ENCODE peak calls at places on chromosome 4, in nine cellular contexts. R is cerebellar cortex; A is stimulated activated effector memory CD8-positive, alpha-beta T cell treated with anti-CD3 and anti-CD28 coated beads, Interleukin-12 subunit alpha, Interleukin-12 subunit beta, amount 100 ng/mL, for 72 hours; W is RWPE1; S is upper lobe of left lung; B is AG10803; Q is Caco-2; T is EH; O is left lung. I is an unnamed sample.

GRCh38 chr4:184148871-184149637 is 68.6 kb downstream of the ENPP6 start:
- DNase-seq in S (no peak), B (peak; percentile 8), R (no peak), Q (no peak), W (no peak), T (no peak), O (no peak), A (no peak), I (no peak)

GRCh38 chr4:59455751-59456150 is 1744.4 kb upstream of the ADGRL3 start:
- DNase-seq in W (peak; percentile 2), A (no peak), R (no peak), O (no peak), T (no peak), Q (no peak), S (no peak), B (no peak), I (peak; percentile 3)

GRCh38 chr4:45155081-45155777 is 428.9 kb upstream of the GNPDA2 start:
- DNase-seq in O (no peak), R (no peak), T (no peak), B (no peak), W (no peak), S (no peak), A (no peak), Q (no peak), I (peak; percentile 71)

GRCh38 chr4:72314869-72315268 is 254.2 kb downstream of the ADAMTS3 start:
- DNase-seq in T (peak; percentile 81), W (peak; percentile 22), R (peak; percentile 19), S (no peak), Q (no peak), B (peak; percentile 90), A (no peak), O (no peak), I (peak; percentile 26)

GRCh38 chr4:186900980-186901379 is 177.3 kb upstream of the FAT1 start:
- DNase-seq in T (peak; percentile 27), R (no peak), B (no peak), S (no peak), O (no peak), Q (no peak), A (no peak), W (no peak), I (no peak)

GRCh38 chr4:80074651-80075050 is 1.6 kb upstream of the ANTXR2 start:
- DNase-seq in B (no peak), R (no peak), Q (no peak), W (no peak), A (no peak), T (no peak), S (no peak), O (no peak), I (no peak)

GRCh38 chr4:7698586-7698985 is 241.1 kb downstream of the AFAP1 start:
- DNase-seq in S (peak; percentile 39), T (no peak), W (no peak), R (no peak), A (no peak), O (peak; percentile 36), B (no peak), Q (no peak), I (no peak)

GRCh38 chr4:47154816-47155370 is 123.5 kb downstream of the GABRB1 start:
- DNase-seq in A (no peak), R (peak; percentile 3), T (no peak), O (no peak), W (no peak), B (no peak), S (no peak), Q (peak; percentile 26), I (no peak)

GRCh38 chr4:16196482-16197393 is 29.5 kb downstream of the TAPT1 start:
- DNase-seq in A (no peak), W (peak; percentile 30), T (peak; percentile 79), R (peak; percentile 11), Q (peak; percentile 67), S (no peak), B (peak; percentile 80), O (no peak), I (no peak)

GRCh38 chr4:114132830-114133229 is 153.4 kb upstream of the ARSJ start:
- DNase-seq in B (no peak), W (no peak), R (no peak), T (no peak), O (no peak), Q (peak; percentile 4), A (no peak), S (no peak), I (no peak)

GRCh38 chr4:73922766-73923630 is 53.8 kb downstream of the CXCL1 start:
- DNase-seq in O (no peak), B (peak; percentile 58), R (no peak), T (peak; percentile 54), Q (peak; percentile 12), W (no peak), A (no peak), S (no peak), I (no peak)

GRCh38 chr4:105978684-105979296 is 83.5 kb downstream of the NPNT start:
- DNase-seq in W (no peak), T (peak; percentile 93), R (no peak), S (no peak), O (no peak), B (peak; percentile 91), Q (no peak), A (no peak), I (no peak)

GRCh38 chr4:128856246-128856645 is 46.7 kb downstream of the JADE1 start:
- DNase-seq in A (no peak), O (no peak), W (no peak), B (no peak), R (no peak), Q (no peak), S (no peak), T (no peak), I (no peak)

GRCh38 chr4:158033416-158033863 is 139.4 kb downstream of the GASK1B start:
- DNase-seq in B (peak; percentile 16), R (no peak), W (no peak), O (no peak), S (no peak), T (peak; percentile 47), Q (no peak), A (no peak), I (no peak)

GRCh38 chr4:163447481-163447880 is 26.1 kb downstream of the TKTL2 start:
- DNase-seq in B (no peak), A (no peak), R (no peak), T (peak; percentile 19), S (no peak), O (no peak), Q (no peak), W (no peak), I (no peak)